ENCODE peak calls at places on chromosome 3, in six cellular contexts. J is lower lobe of right lung; X is CD8-positive, alpha-beta memory T cell; H is psoas muscle; F is CD4-positive, alpha-beta memory T cell; U is tibial artery. O is an unnamed sample.

GRCh38 chr3:186166036-186166435 is 57.1 kb upstream of the ETV5 start:
- DNase-seq in U (no peak), F (no peak), X (no peak), J (no peak), H (no peak), O (no peak)

GRCh38 chr3:32959370-32959769 is 7.9 kb downstream of the CCR4 start:
- DNase-seq in F (no peak), J (no peak), U (no peak), X (no peak), H (no peak), O (no peak)

GRCh38 chr3:196499061-196499460 is 4.5 kb downstream of the RNF168 start:
- DNase-seq in U (no peak), X (no peak), F (no peak), H (no peak), J (no peak), O (no peak)

GRCh38 chr3:22887664-22888291 is 315.3 kb upstream of the UBE2E2 start:
- DNase-seq in U (no peak), X (no peak), H (no peak), J (no peak), F (no peak), O (no peak)

GRCh38 chr3:33586402-33586801 is 131.7 kb downstream of the CLASP2 start:
- DNase-seq in X (no peak), H (no peak), J (no peak), U (no peak), F (no peak), O (no peak)

GRCh38 chr3:124800511-124801374 is 70.5 kb downstream of the UMPS start:
- DNase-seq in F (no peak), X (no peak), U (no peak), H (no peak), J (no peak), O (peak; percentile 65)

GRCh38 chr3:149658444-149659172 is 783 bp upstream of the WWTR1 start:
- DNase-seq in F (peak; percentile 19), J (peak; percentile 76), U (peak; percentile 93), H (peak; percentile 83), X (no peak), O (peak; percentile 85)

GRCh38 chr3:184332370-184333090 is 4.9 kb upstream of the FAM131A start:
- DNase-seq in F (no peak), H (peak; percentile 57), J (no peak), U (no peak), X (no peak), O (no peak)

GRCh38 chr3:196621581-196621980 is 17.9 kb upstream of the NRROS start:
- DNase-seq in U (no peak), J (no peak), H (no peak), F (no peak), X (no peak), O (no peak)

GRCh38 chr3:18288243-18288642 is 136.9 kb downstream of the SATB1 start:
- DNase-seq in X (no peak), F (no peak), H (no peak), J (no peak), U (no peak), O (no peak)

GRCh38 chr3:52305926-52306325 is 10.2 kb upstream of the DNAH1 start:
- DNase-seq in F (no peak), J (no peak), X (no peak), U (no peak), H (no peak), O (no peak)

GRCh38 chr3:59818033-59818936 is 768.5 kb upstream of the CFAP20DC start:
- DNase-seq in X (no peak), H (peak; percentile 88), F (no peak), U (peak; percentile 89), J (peak; percentile 76), O (peak; percentile 78)

GRCh38 chr3:36319683-36320082 is 60.6 kb upstream of the STAC start:
- DNase-seq in J (no peak), U (no peak), H (no peak), F (no peak), X (no peak), O (no peak)

GRCh38 chr3:115022835-115023398 is 124.2 kb downstream of the ZBTB20 start:
- DNase-seq in H (no peak), X (no peak), U (no peak), F (no peak), J (no peak), O (no peak)

GRCh38 chr3:185215873-185216586 is 37.8 kb downstream of the EHHADH start:
- DNase-seq in H (no peak), F (no peak), X (no peak), U (no peak), J (no peak), O (no peak)

GRCh38 chr3:79339846-79340245 is 428.0 kb downstream of the ROBO1 start:
- DNase-seq in U (no peak), H (no peak), F (no peak), J (no peak), X (no peak), O (no peak)

GRCh38 chr3:23702198-23702597 is 103.6 kb upstream of the UBE2E1 start:
- DNase-seq in X (no peak), H (no peak), F (no peak), J (no peak), U (no peak), O (no peak)

GRCh38 chr3:38984110-38984509 is 67.6 kb downstream of the SCN11A start:
- DNase-seq in U (no peak), F (no peak), X (no peak), H (no peak), J (no peak), O (no peak)

GRCh38 chr3:128922804-128923459 is 43.5 kb downstream of the ACAD9 start:
- DNase-seq in F (peak; percentile 57), H (no peak), J (no peak), X (peak; percentile 79), U (peak; percentile 25), O (no peak)

GRCh38 chr3:64063207-64063981 is 40.1 kb upstream of the PSMD6 start:
- DNase-seq in F (no peak), H (no peak), J (no peak), U (no peak), X (no peak), O (no peak)

GRCh38 chr3:55907616-55908015 is 420.5 kb upstream of the WNT5A start:
- DNase-seq in H (no peak), X (no peak), J (no peak), F (no peak), U (no peak), O (no peak)

GRCh38 chr3:113746955-113747718 is at the start of gene ATP6V1A:
- DNase-seq in F (no peak), H (peak; percentile 82), X (no peak), U (peak; percentile 86), J (peak; percentile 81), O (peak; percentile 10)

GRCh38 chr3:119588112-119588511 is 8.8 kb downstream of the ADPRH start:
- DNase-seq in X (no peak), H (peak; percentile 62), J (peak; percentile 88), F (no peak), U (peak; percentile 69), O (peak; percentile 53)

GRCh38 chr3:166205158-166205557 is 367.9 kb upstream of the BCHE start:
- DNase-seq in U (no peak), X (no peak), J (no peak), H (no peak), F (no peak), O (no peak)

GRCh38 chr3:167941234-167941995 is 154.3 kb downstream of the GOLIM4 start:
- DNase-seq in X (no peak), U (peak; percentile 72), H (no peak), F (no peak), J (peak; percentile 52), O (peak; percentile 48)

GRCh38 chr3:49787182-49787464 is 781 bp upstream of the IP6K1 start:
- DNase-seq in U (no peak), X (no peak), F (no peak), J (no peak), H (no peak), O (no peak)

GRCh38 chr3:130687327-130687726 is 59.3 kb downstream of the PIK3R4 start:
- DNase-seq in H (no peak), U (no peak), X (no peak), J (no peak), F (no peak), O (no peak)

GRCh38 chr3:9500108-9501050 is 53.2 kb downstream of the LHFPL4 start:
- DNase-seq in H (peak; percentile 74), J (peak; percentile 67), X (peak; percentile 46), F (peak; percentile 55), U (no peak), O (peak; percentile 57)

GRCh38 chr3:168071535-168071934 is 24.2 kb downstream of the GOLIM4 start:
- DNase-seq in X (no peak), F (no peak), U (no peak), H (no peak), J (no peak), O (no peak)

GRCh38 chr3:106130384-106131084 is 261.7 kb upstream of the CBLB start:
- DNase-seq in J (no peak), H (no peak), X (no peak), U (no peak), F (no peak), O (peak; percentile 34)

GRCh38 chr3:12919205-12919604 is 77.8 kb upstream of the RPL32 start:
- DNase-seq in H (no peak), J (no peak), X (no peak), F (no peak), U (no peak), O (no peak)
- H3K4me1 ChIP-seq in H (peaks cover 12% of the 10 kb centered on the region), J (peaks cover 9% of the 10 kb centered on the region), X (peaks cover 29% of the 10 kb centered on the region), F (peaks cover 24% of the 10 kb centered on the region), U (no peaks in the 10 kb centered on the region), O (peaks cover 31% of the 10 kb centered on the region)

DNA sequence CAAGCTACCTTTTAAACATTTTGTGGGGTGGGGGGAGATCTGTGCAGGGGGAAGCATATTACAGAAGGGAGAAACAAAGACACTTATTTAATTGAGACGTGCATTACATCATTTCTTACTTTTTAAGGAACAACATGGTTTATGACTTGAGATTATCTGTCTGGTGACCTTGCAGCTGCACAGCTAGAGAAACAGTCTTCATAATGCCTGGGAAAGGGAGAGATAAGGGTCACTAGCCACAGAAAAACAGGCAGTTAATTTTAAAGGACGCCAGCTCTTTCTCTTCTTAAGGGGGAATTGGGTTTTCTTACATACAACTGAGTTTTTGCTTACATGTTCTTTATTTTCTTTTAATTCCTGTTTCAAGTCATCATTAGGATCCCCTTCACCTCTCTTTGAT is 147.9 kb downstream of the SST start:
- DNase-seq in F (no peak), X (no peak), J (no peak), H (no peak), U (no peak), O (no peak)
- H3K4me1 ChIP-seq in F (no peaks in the 10 kb centered on the region), X (no peaks in the 10 kb centered on the region), J (no peaks in the 10 kb centered on the region), H (no peaks in the 10 kb centered on the region), U (no peaks in the 10 kb centered on the region), O (no peaks in the 10 kb centered on the region)

DNA sequence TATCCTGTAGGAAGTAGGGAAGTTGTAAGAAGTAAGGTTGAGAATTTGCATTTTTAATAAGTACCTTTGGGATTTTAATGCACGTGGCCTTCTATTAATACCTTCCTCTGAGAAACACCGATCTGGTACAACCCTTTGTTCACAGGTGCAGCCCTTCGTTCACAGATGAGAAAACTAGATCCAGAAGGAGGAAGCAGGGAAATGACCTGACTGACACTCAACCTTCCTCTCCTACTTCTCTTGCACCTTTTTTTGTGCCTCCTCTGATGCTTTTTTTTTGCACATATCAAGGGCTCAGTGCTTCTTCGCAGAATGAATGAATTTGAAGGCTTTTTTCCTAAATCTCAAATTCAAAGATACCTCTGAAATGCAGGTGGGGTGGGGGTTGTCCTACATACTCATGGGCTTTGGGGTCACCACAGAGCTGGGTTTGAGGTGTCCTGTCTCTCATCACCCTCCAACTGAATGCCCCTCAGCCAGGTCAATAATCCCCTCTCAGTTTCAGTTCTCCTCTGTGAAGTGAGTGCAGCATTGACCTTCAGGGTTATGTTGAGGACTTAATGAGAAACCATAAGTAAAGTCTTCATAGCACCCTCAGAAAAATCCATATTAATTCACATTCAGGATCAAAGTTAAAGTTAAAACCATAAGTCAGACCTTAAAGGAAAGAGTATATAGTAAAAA is 161.5 kb upstream of the CTNNB1 start:
- DNase-seq in J (no peak), H (no peak), U (no peak), X (no peak), F (no peak), O (no peak)
- H3K4me1 ChIP-seq in J (no peaks in the 10 kb centered on the region), H (no peaks in the 10 kb centered on the region), U (no peaks in the 10 kb centered on the region), X (no peaks in the 10 kb centered on the region), F (no peaks in the 10 kb centered on the region), O (peaks cover 3% of the 10 kb centered on the region)

GRCh38 chr3:37594873-37595783 is 266.6 kb upstream of the CTDSPL start:
- DNase-seq in F (no peak), U (no peak), X (no peak), H (no peak), J (no peak), O (no peak)
- H3K4me1 ChIP-seq in F (no peaks in the 10 kb centered on the region), U (peaks cover 50% of the 10 kb centered on the region), X (no peaks in the 10 kb centered on the region), H (peaks cover 3% of the 10 kb centered on the region), J (peaks cover 37% of the 10 kb centered on the region), O (peaks cover 78% of the 10 kb centered on the region)